ENCODE peak calls at places on chromosomes 1 and 21, in five cellular contexts. H, W, R, E and Z are unnamed samples.

GRCh38 chr1:226063362-226064167 is 1.0 kb downstream of the H3-3A start:
- DNase-seq in H (peak), W (no peak), R (peak), E (peak), Z (no peak)

GRCh38 chr1:153509729-153510354 is 25.9 kb downstream of the S100A6 start:
- DNase-seq in H (peak), W (no peak), R (peak), E (peak), Z (no peak)

GRCh38 chr1:31723828-31724359 is 20.1 kb upstream of the COL16A1 start:
- DNase-seq in H (peak), W (no peak), R (peak), E (peak), Z (peak)

GRCh38 chr1:162548170-162548569 is 13.4 kb upstream of the UAP1 start:
- DNase-seq in H (no peak), W (no peak), R (no peak), E (no peak), Z (peak)

GRCh38 chr1:40948741-40949528 is 30.6 kb upstream of the CTPS1 start:
- DNase-seq in H (peak), W (no peak), R (peak), E (peak), Z (peak)

GRCh38 chr1:243980471-243980870 is 70.6 kb upstream of the ZBTB18 start:
- DNase-seq in H (no peak), W (no peak), R (no peak), E (no peak), Z (no peak)

GRCh38 chr1:5161372-5161771 is 507.0 kb downstream of the AJAP1 start:
- DNase-seq in H (no peak), W (no peak), R (no peak), E (no peak), Z (no peak)

GRCh38 chr1:22582670-22583635 is 19.7 kb downstream of the EPHA8 start:
- DNase-seq in H (no peak), W (no peak), R (no peak), E (no peak), Z (no peak)

GRCh38 chr1:89941110-89941770 is 53.7 kb upstream of the ZNF326 start:
- DNase-seq in H (no peak), W (no peak), R (no peak), E (no peak), Z (no peak)

GRCh38 chr1:37036667-37037053 is 2.3 kb upstream of the GRIK3 start:
- DNase-seq in H (no peak), W (no peak), R (no peak), E (no peak), Z (no peak)

GRCh38 chr1:210132582-210132981 is 100.0 kb upstream of the SERTAD4 start:
- DNase-seq in H (peak), W (no peak), R (no peak), E (no peak), Z (no peak)

GRCh38 chr1:168469690-168470089 is 74.1 kb downstream of the XCL2 start:
- DNase-seq in H (no peak), W (no peak), R (peak), E (peak), Z (no peak)

GRCh38 chr1:43324810-43325209 is 12.8 kb upstream of the MPL start:
- DNase-seq in H (no peak), W (no peak), R (no peak), E (no peak), Z (no peak)

GRCh38 chr1:163264256-163264655 is 57.5 kb upstream of the NUF2 start:
- DNase-seq in H (no peak), W (no peak), R (no peak), E (no peak), Z (no peak)

GRCh38 chr1:8821084-8821483 is 3.6 kb upstream of the RERE start:
- DNase-seq in H (no peak), W (no peak), R (no peak), E (no peak), Z (no peak)

GRCh38 chr1:1013922-1014617 is 773 bp downstream of the ISG15 start:
- DNase-seq in H (no peak), W (no peak), R (no peak), E (peak), Z (no peak)

GRCh38 chr1:19074902-19075721 is 118.6 kb upstream of the IFFO2 start:
- DNase-seq in H (no peak), W (no peak), R (peak), E (peak), Z (no peak)

GRCh38 chr1:214957330-214958137 is 125.0 kb upstream of the KCNK2 start:
- DNase-seq in H (no peak), W (peak), R (no peak), E (no peak), Z (peak)

GRCh38 chr1:45925728-45926287 is 122.4 kb downstream of the MAST2 start:
- DNase-seq in H (peak), W (no peak), R (no peak), E (no peak), Z (no peak)

GRCh38 chr21:43289966-43290365 is 121.2 kb downstream of the CRYAA start:
- DNase-seq in H (no peak), W (no peak), R (no peak), E (no peak), Z (no peak)

GRCh38 chr1:192272732-192273131 is 44.1 kb upstream of the RGS21 start:
- DNase-seq in H (no peak), W (no peak), R (no peak), E (no peak), Z (no peak)

GRCh38 chr1:109261578-109261977 is 12.2 kb downstream of the CELSR2 start:
- DNase-seq in H (no peak), W (no peak), R (no peak), E (no peak), Z (no peak)

GRCh38 chr1:16088996-16089395 is 15.5 kb upstream of the FAM131C start:
- DNase-seq in H (no peak), W (no peak), R (no peak), E (no peak), Z (no peak)

GRCh38 chr1:63888984-63889383 is 115.2 kb downstream of the ROR1 start:
- DNase-seq in H (no peak), W (peak), R (no peak), E (no peak), Z (peak)

GRCh38 chr1:164801246-164801731 is 242.3 kb downstream of the PBX1 start:
- DNase-seq in H (no peak), W (no peak), R (no peak), E (no peak), Z (no peak)

GRCh38 chr21:36854391-36854790 is 112.1 kb downstream of the HLCS start:
- DNase-seq in H (peak), W (no peak), R (peak), E (no peak), Z (no peak)

GRCh38 chr1:177645491-177645890 is 324.4 kb downstream of the SEC16B start:
- DNase-seq in H (no peak), W (no peak), R (no peak), E (no peak), Z (no peak)

GRCh38 chr1:107740574-107740973 is 224.4 kb downstream of the VAV3 start:
- DNase-seq in H (no peak), W (no peak), R (no peak), E (no peak), Z (no peak)

GRCh38 chr1:183480971-183481431 is 8.7 kb downstream of the SMG7 start:
- DNase-seq in H (no peak), W (no peak), R (no peak), E (no peak), Z (no peak)

GRCh38 chr1:156143765-156144489 is 9.5 kb upstream of the SEMA4A start:
- DNase-seq in H (no peak), W (no peak), R (no peak), E (no peak), Z (no peak)

GRCh38 chr1:215375386-215375785 is 191.7 kb upstream of the KCTD3 start:
- DNase-seq in H (no peak), W (peak), R (no peak), E (no peak), Z (no peak)

DNA sequence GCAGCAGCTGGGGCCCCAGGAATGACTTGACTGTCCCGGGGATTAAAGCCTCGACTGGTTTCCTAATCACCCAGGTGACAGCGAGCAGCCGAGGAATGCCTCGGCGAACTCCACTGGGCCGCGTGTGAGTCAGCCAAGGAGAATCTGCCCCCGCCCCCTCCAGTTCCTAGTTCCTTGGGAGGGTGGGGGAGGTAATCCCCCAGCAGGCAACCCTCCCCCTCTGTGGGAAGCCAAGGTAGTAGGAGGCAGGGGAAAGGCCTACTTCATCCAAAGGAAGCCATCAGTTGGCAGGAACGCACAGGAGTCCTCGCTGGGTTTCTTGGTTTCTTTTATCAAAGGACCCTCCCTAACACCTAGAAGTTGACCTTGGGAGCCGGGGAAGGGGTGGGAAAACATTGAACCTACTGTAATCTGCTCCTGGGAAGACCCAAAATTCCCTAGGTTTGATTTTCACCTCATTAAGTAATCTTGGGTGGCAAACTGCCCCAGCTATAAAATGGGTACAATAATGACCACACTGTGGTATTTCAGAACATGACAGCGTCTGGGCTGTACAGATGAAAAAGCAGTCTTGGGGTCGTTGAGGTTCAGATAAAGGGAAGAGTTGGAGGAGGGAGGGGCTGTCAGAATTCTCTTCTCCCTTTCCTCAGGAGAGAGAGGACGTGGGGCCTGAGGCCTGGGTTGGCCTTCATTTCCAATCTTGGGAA is 1.4 kb downstream of the TENT5B start:
- DNase-seq in H (no peak), W (no peak), R (peak), E (peak), Z (peak)
- H3K4me3 ChIP-seq in H (no peak), W (peak), R (no peak), E (peak), Z (peak)

GRCh38 chr1:26290061-26290415 is 10.2 kb downstream of the SH3BGRL3 start:
- DNase-seq in H (no peak), W (no peak), R (peak), E (no peak), Z (no peak)
- H3K4me3 ChIP-seq in H (no peak), W (no peak), R (no peak), E (no peak), Z (no peak)

GRCh38 chr1:246705368-246705767 is 18.8 kb upstream of the SCCPDH start:
- DNase-seq in H (no peak), W (peak), R (no peak), E (no peak), Z (peak)
- H3K4me3 ChIP-seq in H (no peak), W (no peak), R (no peak), E (no peak), Z (no peak)

DNA sequence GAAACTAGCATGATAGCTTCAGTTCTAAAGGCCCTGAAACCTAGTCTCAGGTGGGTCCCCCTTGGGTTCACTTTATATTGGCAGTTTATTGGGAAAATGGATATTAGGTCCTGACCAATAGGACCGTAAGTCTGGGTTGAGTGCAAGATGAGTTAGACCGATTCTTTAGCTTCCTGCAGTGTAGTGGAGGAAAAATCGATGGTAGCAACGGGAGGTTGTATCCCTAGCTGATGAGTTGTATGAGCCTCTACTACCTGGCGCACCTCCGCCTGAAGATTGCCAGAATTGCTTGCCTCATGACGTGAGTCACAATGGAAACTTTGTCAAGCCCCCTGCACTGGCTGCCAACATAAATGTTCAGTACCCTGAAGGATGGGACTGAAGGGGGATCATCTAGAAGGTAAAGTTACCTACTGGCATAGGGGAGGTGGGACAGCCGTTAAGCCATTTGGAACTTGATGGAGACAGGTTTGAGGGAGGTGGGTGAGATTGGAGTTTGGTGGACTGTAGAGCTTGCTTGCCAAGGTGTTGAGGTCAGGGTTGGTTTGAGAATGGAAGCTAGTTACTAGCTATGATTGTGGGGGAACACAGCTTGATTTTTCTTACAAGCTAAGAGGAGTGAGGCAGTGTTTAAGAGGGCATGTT is 4.0 kb downstream of the RCC1 start:
- DNase-seq in H (no peak), W (no peak), R (no peak), E (no peak), Z (no peak)
- H3K4me3 ChIP-seq in H (peak), W (peak), R (no peak), E (peak), Z (no peak)

GRCh38 chr1:201503397-201504176 is 3.3 kb downstream of the CSRP1 start:
- DNase-seq in H (no peak), W (peak), R (peak), E (peak), Z (peak)
- H3K4me3 ChIP-seq in H (no peak), W (peak), R (peak), E (peak), Z (peak)

GRCh38 chr21:32281531-32281930 is 2.7 kb upstream of the MIS18A start:
- DNase-seq in H (no peak), W (no peak), R (no peak), E (no peak), Z (no peak)

GRCh38 chr21:32283001-32283400 is 4.2 kb upstream of the MIS18A start:
- DNase-seq in H (no peak), W (no peak), R (no peak), E (no peak), Z (no peak)

GRCh38 chr21:32285476-32285875 is 6.6 kb upstream of the MIS18A start:
- DNase-seq in H (no peak), W (no peak), R (no peak), E (no peak), Z (no peak)
- H3K4me3 ChIP-seq in H (no peak), W (no peak), R (no peak), E (no peak), Z (no peak)

GRCh38 chr21:41762753-41763152 is 4.1 kb downstream of the RIPK4 start:
- DNase-seq in H (no peak), W (no peak), R (no peak), E (no peak), Z (no peak)
- H3K4me3 ChIP-seq in H (no peak), W (no peak), R (no peak), E (no peak), Z (no peak)

DNA sequence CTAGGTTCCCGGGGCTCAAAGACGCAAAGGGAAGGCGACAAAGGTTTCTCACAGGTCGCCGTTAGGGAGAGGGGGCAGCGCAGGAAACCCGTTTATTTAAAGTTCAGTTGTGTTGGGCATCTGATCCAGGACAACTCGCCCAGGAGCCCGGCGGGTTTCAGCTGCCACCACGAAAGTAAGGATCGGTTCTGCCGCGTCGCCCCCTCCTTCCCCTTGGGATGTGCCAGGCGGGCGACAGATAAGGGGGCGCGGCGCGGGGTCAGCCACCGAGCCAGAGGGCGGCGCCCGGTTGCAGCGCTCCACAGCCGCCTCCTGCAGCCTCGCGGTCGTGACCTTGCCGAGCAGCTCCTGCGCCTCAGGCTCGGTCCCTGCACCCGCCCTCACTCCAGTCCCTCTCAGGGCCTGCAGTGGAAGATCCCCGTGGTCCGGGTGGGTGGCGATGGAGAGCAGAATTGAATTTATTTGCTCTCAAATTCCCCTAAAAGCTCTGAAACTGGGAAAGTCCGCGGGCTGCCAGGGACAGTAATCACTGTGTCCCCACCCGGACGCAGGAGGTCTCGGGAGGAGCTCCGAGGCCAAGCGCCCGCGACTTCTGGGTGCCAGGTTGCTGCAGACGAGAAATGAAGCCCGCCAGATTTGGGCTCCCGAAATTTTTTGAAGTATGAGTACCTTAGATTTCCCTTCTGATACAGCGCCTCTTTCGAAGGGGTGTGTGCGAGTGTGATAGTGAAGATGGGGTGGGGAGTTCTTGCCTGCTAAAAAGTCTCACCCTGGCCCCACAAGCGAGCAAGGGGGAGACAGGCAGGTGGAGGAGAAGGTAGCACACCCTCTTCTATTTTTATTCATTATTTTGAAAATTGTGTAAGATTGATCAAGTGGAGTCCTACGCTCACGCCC is 28.4 kb upstream of the NFIA start:
- DNase-seq in H (no peak), W (no peak), R (peak), E (peak), Z (no peak)
- H3K4me3 ChIP-seq in H (peak), W (no peak), R (peak), E (peak), Z (peak)